ENCODE peak calls at places on chromosomes 16 and 17, in nine cellular contexts. A is HuH-7.5, Q is endodermal cell, N is astrocyte of the cerebellum, Z is iris pigment epithelial cell, D is HFFc6, V is fibroblast of lung, P is non-pigmented ciliary epithelial cell, T is aorta. B is an unnamed sample.

GRCh38 chr16:3874794-3875692 is 5.5 kb downstream of the CREBBP start:
- DNase-seq in N (no peak), A (no peak), Z (no peak), T (no peak), V (no peak), Q (no peak), D (no peak), P (no peak), B (no peak)

GRCh38 chr17:57585341-57586098 is 159.6 kb downstream of the CCDC182 start:
- DNase-seq in V (no peak), Q (peak), N (no peak), A (no peak), D (no peak), P (no peak), T (no peak), Z (no peak), B (no peak)

GRCh38 chr16:66127459-66128362 is 238.8 kb upstream of the CDH5 start:
- DNase-seq in N (no peak), Z (peak), Q (peak), T (no peak), P (no peak), A (no peak), V (peak), D (no peak), B (no peak)

GRCh38 chr16:10828851-10829331 is 10.3 kb upstream of the TVP23A start:
- DNase-seq in T (peak), Z (peak), V (peak), P (peak), D (peak), Q (peak), N (peak), A (no peak), B (peak)

GRCh38 chr16:84294196-84295142 is at the start of gene WFDC1:
- DNase-seq in Z (no peak), A (no peak), N (no peak), P (no peak), D (no peak), Q (peak), V (no peak), T (peak), B (no peak)

GRCh38 chr16:57711993-57712392 is 17.4 kb downstream of the DRC7 start:
- DNase-seq in N (no peak), Q (no peak), T (no peak), V (no peak), D (no peak), Z (no peak), P (no peak), A (no peak), B (no peak)

GRCh38 chr16:29805232-29806095 is 865 bp upstream of the MAZ start:
- DNase-seq in T (peak), Z (peak), A (peak), Q (peak), D (peak), P (peak), N (peak), V (peak), B (peak)

GRCh38 chr17:56978441-56979090 is 635 bp downstream of the SCPEP1 start:
- DNase-seq in Z (no peak), T (no peak), A (no peak), V (no peak), P (no peak), D (no peak), N (no peak), Q (peak), B (peak)

GRCh38 chr17:40024901-40025300 is 9.7 kb downstream of the CSF3 start:
- DNase-seq in P (no peak), V (peak), Z (peak), D (peak), T (no peak), N (peak), A (no peak), Q (no peak), B (no peak)

GRCh38 chr16:1470543-1471251 is 4.1 kb downstream of the CLCN7 start:
- DNase-seq in V (peak), N (no peak), Z (peak), P (no peak), A (no peak), T (no peak), D (no peak), Q (no peak), B (peak)

GRCh38 chr17:7060165-7060890 is 16.4 kb upstream of the SLC16A11 start:
- DNase-seq in V (peak), P (peak), T (no peak), N (peak), Q (no peak), D (peak), Z (peak), A (no peak), B (no peak)

GRCh38 chr16:9843424-9844013 is 338.7 kb downstream of the GRIN2A start:
- DNase-seq in N (no peak), V (peak), Z (peak), D (no peak), T (no peak), Q (no peak), P (no peak), A (no peak), B (peak)

GRCh38 chr17:29495011-29495410 is 71.8 kb downstream of the ABHD15 start:
- DNase-seq in A (no peak), P (peak), D (peak), Q (no peak), T (no peak), V (peak), Z (peak), N (no peak), B (peak)

GRCh38 chr16:88467433-88468051 is 14.5 kb downstream of the ZFPM1 start:
- DNase-seq in T (no peak), Q (no peak), A (no peak), D (no peak), N (no peak), P (no peak), Z (no peak), V (no peak), B (no peak)

GRCh38 chr17:82838386-82839063 is 1.3 kb downstream of the ZNF750 start:
- DNase-seq in V (no peak), P (no peak), D (peak), N (no peak), Z (peak), Q (peak), T (peak), A (peak), B (no peak)

GRCh38 chr17:61409301-61410099 is 9.9 kb downstream of the TBX2 start:
- DNase-seq in P (no peak), N (no peak), T (peak), V (peak), Q (peak), A (peak), Z (peak), D (no peak), B (peak)

GRCh38 chr17:78349831-78350631 is 9.8 kb downstream of the SOCS3 start:
- DNase-seq in Z (no peak), D (no peak), N (no peak), V (no peak), Q (no peak), P (no peak), T (no peak), A (no peak), B (no peak)

GRCh38 chr17:83090424-83091256 is 11.2 kb downstream of the METRNL start:
- DNase-seq in N (no peak), V (no peak), Z (no peak), A (no peak), P (no peak), Q (no peak), T (no peak), D (no peak), B (no peak)

GRCh38 chr16:64615647-64616280 is 506.1 kb downstream of the CDH11 start:
- DNase-seq in Q (peak), A (no peak), D (no peak), T (no peak), N (no peak), Z (no peak), V (peak), P (no peak), B (no peak)

GRCh38 chr16:77782694-77783093 is 5.7 kb upstream of the VAT1L start:
- DNase-seq in A (no peak), N (no peak), V (no peak), P (no peak), D (no peak), T (no peak), Q (no peak), Z (peak), B (no peak)

GRCh38 chr17:78258323-78259229 is 27.1 kb downstream of the TMEM235 start:
- DNase-seq in N (no peak), P (no peak), D (no peak), Q (peak), A (no peak), V (peak), Z (peak), T (peak), B (no peak)